ENCODE peak calls at places on chromosomes 2 and 18, in four cellular contexts. W, F, B and Q are unnamed samples.
A peak's percentile ranks its signal among the peaks of the same experiment; 100 is the strongest.

GRCh38 chr2:46967990-46968647 is 52.5 kb upstream of the MCFD2 start:
- DNase-seq in B (no peak), W (no peak), F (no peak), Q (peak; percentile 83)

GRCh38 chr2:85506768-85507181 is 32.2 kb upstream of the MAT2A start:
- DNase-seq in W (no peak), F (no peak), B (no peak), Q (no peak)

GRCh38 chr2:178074123-178075005 is 1.8 kb upstream of the PDE11A start:
- DNase-seq in F (no peak), B (no peak), W (no peak), Q (no peak)

GRCh38 chr2:149747456-149747855 is 159.9 kb upstream of the MMADHC start:
- DNase-seq in B (no peak), W (no peak), F (no peak), Q (no peak)

GRCh38 chr2:223815186-223815883 is 22.0 kb downstream of the AP1S3 start:
- DNase-seq in B (peak; percentile 46), W (no peak), F (no peak), Q (peak; percentile 90)

GRCh38 chr2:60480089-60480773 is 73.2 kb downstream of the BCL11A start:
- DNase-seq in F (no peak), B (no peak), W (no peak), Q (no peak)

GRCh38 chr2:44392338-44392943 is 30.7 kb downstream of the CAMKMT start:
- DNase-seq in F (peak; percentile 30), B (peak; percentile 36), W (no peak), Q (peak; percentile 11)

GRCh38 chr2:96856776-96857673 is 791 bp downstream of the ANKRD39 start:
- DNase-seq in W (no peak), B (peak; percentile 24), F (no peak), Q (no peak)

GRCh38 chr2:88055049-88055435 is 541 bp downstream of the KRCC1 start:
- DNase-seq in F (no peak), B (no peak), W (no peak), Q (peak; percentile 37)

GRCh38 chr2:120403261-120403660 is 57.3 kb downstream of the INHBB start:
- DNase-seq in W (no peak), F (no peak), B (no peak), Q (no peak)

GRCh38 chr2:178891265-178891958 is 84.2 kb upstream of the TTN start:
- DNase-seq in F (peak; percentile 47), W (peak; percentile 9), B (peak; percentile 38), Q (peak; percentile 37)

GRCh38 chr2:144669196-144669987 is 149.5 kb upstream of the ZEB2 start:
- DNase-seq in W (no peak), B (no peak), F (no peak), Q (no peak)

GRCh38 chr2:221705478-221705877 is 133.4 kb upstream of the EPHA4 start:
- DNase-seq in B (no peak), W (no peak), F (no peak), Q (no peak)

GRCh38 chr2:211367711-211368110 is 811.3 kb downstream of the CPS1 start:
- DNase-seq in B (no peak), W (no peak), F (no peak), Q (peak; percentile 20)

GRCh38 chr2:153872311-153873061 is 764 bp downstream of the GALNT13 start:
- DNase-seq in B (no peak), W (no peak), F (no peak), Q (no peak)

GRCh38 chr2:220104871-220105351 is 477.5 kb downstream of the SLC4A3 start:
- DNase-seq in F (no peak), W (no peak), B (no peak), Q (peak; percentile 23)

GRCh38 chr18:49631146-49631866 is 69.4 kb downstream of the LIPG start:
- DNase-seq in F (no peak), B (no peak), W (no peak), Q (no peak)